ENCODE peak calls at places on chromosomes 12 and 14, in seven cellular contexts. M is HFF-Myc; T is CD8-positive, alpha-beta T cell; L is MCF 10A; Y is nephron progenitor cell; Z is RWPE2; B is GM13976. A is an unnamed sample.

GRCh38 chr12:6871052-6871957 is 1.8 kb downstream of the SPSB2 start:
- DNase-seq in Z (peak), Y (no peak), M (no peak), L (peak), B (peak), T (no peak), A (no peak)

GRCh38 chr12:88955541-88955940 is 375.3 kb upstream of the KITLG start:
- DNase-seq in Z (no peak), Y (no peak), L (no peak), M (no peak), B (no peak), T (no peak), A (no peak)

GRCh38 chr12:77031745-77032144 is 33.6 kb downstream of the E2F7 start:
- DNase-seq in M (no peak), L (peak), T (no peak), Z (no peak), Y (no peak), B (no peak), A (no peak)

GRCh38 chr12:2054091-2055018 is 1.6 kb downstream of the CACNA1C start:
- DNase-seq in B (no peak), L (no peak), T (no peak), Z (no peak), M (no peak), Y (peak), A (no peak)

GRCh38 chr12:89469361-89469760 is 55.2 kb downstream of the GALNT4 start:
- DNase-seq in T (no peak), Z (no peak), Y (no peak), M (no peak), L (peak), B (no peak), A (peak)

GRCh38 chr14:72402429-72402772 is 470.2 kb downstream of the RGS6 start:
- DNase-seq in Y (no peak), L (no peak), B (no peak), M (no peak), T (no peak), Z (no peak), A (no peak)

GRCh38 chr12:79688376-79689040 is 2.3 kb downstream of the PAWR start:
- DNase-seq in B (peak), Y (no peak), T (no peak), M (no peak), L (no peak), Z (no peak), A (peak)

GRCh38 chr12:124610021-124610606 is 42.7 kb upstream of the NCOR2 start:
- DNase-seq in Y (no peak), M (no peak), L (no peak), B (no peak), T (no peak), Z (no peak), A (no peak)

GRCh38 chr12:2673966-2674810 is 120.6 kb upstream of the FKBP4 start:
- DNase-seq in Y (no peak), M (no peak), L (no peak), B (no peak), Z (no peak), T (no peak), A (no peak)

GRCh38 chr14:101562659-101563351 is 1.5 kb downstream of the DIO3 start:
- DNase-seq in L (no peak), B (no peak), Z (no peak), Y (peak), M (no peak), T (no peak), A (no peak)

GRCh38 chr12:105825141-105825540 is 313.6 kb downstream of the NUAK1 start:
- DNase-seq in B (no peak), Z (no peak), T (no peak), L (no peak), Y (no peak), M (no peak), A (no peak)

GRCh38 chr12:3165311-3165931 is 88.2 kb downstream of the TSPAN9 start:
- DNase-seq in M (no peak), L (no peak), Y (no peak), T (no peak), B (no peak), Z (no peak), A (no peak)

GRCh38 chr14:102195446-102195845 is 55.7 kb downstream of the WDR20 start:
- DNase-seq in Z (no peak), T (no peak), M (no peak), L (no peak), B (no peak), Y (no peak), A (no peak)

GRCh38 chr12:6230321-6231110 is 30.3 kb downstream of the CD9 start:
- DNase-seq in M (no peak), L (peak), B (peak), Y (no peak), T (peak), Z (no peak), A (no peak)

GRCh38 chr12:42810006-42810405 is 220.5 kb upstream of the PRICKLE1 start:
- DNase-seq in T (no peak), Z (no peak), Y (no peak), M (no peak), B (no peak), L (no peak), A (no peak)

GRCh38 chr14:50363734-50364113 is 33.0 kb downstream of the CDKL1 start:
- DNase-seq in M (no peak), B (peak), Z (no peak), Y (no peak), L (no peak), T (peak), A (peak)

GRCh38 chr14:31968107-31968810 is 108.8 kb upstream of the ARHGAP5 start:
- DNase-seq in L (no peak), Y (no peak), Z (no peak), M (no peak), B (no peak), T (no peak), A (no peak)

GRCh38 chr14:91311284-91311662 is 66.8 kb upstream of the GPR68 start:
- DNase-seq in Z (no peak), M (no peak), B (no peak), L (no peak), T (peak), Y (no peak), A (no peak)

GRCh38 chr12:119642986-119643385 is 24.9 kb upstream of the PRKAB1 start:
- DNase-seq in B (no peak), T (no peak), Z (no peak), L (no peak), Y (peak), M (no peak), A (no peak)
- TF ChIP-seq CTCF in B (no peak), T (no peak), Z (no peak), L (peak), Y (peak), M (peak), A (peak)

DNA sequence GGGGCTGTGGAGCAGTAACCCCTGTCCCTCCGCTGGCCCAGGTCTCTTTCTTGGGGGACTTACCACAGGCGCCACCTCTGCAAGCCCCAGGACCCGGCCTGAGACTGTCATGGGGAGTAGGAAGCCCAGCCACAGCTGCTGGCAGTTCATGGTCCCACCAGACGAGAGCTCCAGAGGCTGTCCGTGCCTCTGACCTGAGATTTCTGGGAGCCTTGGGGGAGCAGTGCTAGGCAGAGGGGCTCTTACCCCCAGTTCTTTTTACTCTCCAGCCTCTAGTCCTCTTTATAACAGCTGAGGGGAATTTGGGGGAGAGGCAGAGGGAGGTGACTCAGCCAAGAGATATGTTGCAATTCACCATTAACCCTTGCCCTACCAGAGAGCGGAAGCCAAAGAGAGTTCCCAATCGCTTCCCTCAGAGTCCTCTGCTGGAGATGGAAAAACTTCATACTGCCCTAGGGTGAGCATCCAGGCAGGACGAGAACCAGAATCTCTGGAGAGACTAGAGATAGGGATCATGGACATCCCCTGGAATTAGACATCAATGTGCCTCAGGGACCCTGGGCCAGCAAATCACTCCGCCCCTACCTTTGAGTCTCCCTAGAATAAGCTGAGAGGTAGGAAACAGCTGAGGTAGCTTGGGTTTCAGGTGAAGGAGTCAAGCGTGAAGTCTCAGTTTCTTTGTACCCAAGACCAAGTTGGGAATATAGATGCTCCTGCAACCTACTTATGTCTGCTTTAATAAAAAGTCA is at the start of gene MMP19:
- DNase-seq in Z (no peak), M (peak), B (no peak), T (no peak), Y (no peak), L (peak), A (no peak)
- TF ChIP-seq CTCF in Z (no peak), M (no peak), B (no peak), T (no peak), Y (no peak), L (no peak), A (no peak)

GRCh38 chr14:43548368-43548767 is 958.7 kb downstream of the FSCB start:
- DNase-seq in L (no peak), Y (no peak), Z (no peak), B (no peak), T (no peak), M (no peak), A (no peak)
- TF ChIP-seq CTCF in L (no peak), Y (no peak), Z (no peak), B (no peak), T (no peak), M (no peak), A (no peak)

GRCh38 chr14:65354131-65354530 is 58.4 kb upstream of the FUT8 start:
- DNase-seq in B (no peak), M (no peak), L (no peak), T (no peak), Z (no peak), Y (no peak), A (no peak)

GRCh38 chr14:65351493-65352224 is 60.9 kb upstream of the FUT8 start:
- DNase-seq in Z (no peak), M (no peak), Y (no peak), T (no peak), B (peak), L (no peak), A (peak)

GRCh38 chr14:65356327-65356836 is 56.1 kb upstream of the FUT8 start:
- DNase-seq in Y (no peak), M (peak), Z (peak), B (no peak), T (no peak), L (peak), A (no peak)

GRCh38 chr14:65354715-65355114 is 57.8 kb upstream of the FUT8 start:
- DNase-seq in T (no peak), M (no peak), L (no peak), Z (no peak), B (no peak), Y (no peak), A (no peak)

GRCh38 chr14:65352964-65353530 is 59.5 kb upstream of the FUT8 start:
- DNase-seq in Y (no peak), Z (peak), B (no peak), T (no peak), M (no peak), L (peak), A (peak)
- TF ChIP-seq CTCF in Y (no peak), Z (peak), B (no peak), T (no peak), M (no peak), L (no peak), A (no peak)

GRCh38 chr12:131897875-131898274 is 3.5 kb downstream of the ULK1 start:
- DNase-seq in Y (no peak), B (no peak), L (no peak), Z (no peak), M (no peak), T (no peak), A (no peak)
- TF ChIP-seq CTCF in Y (no peak), B (no peak), L (no peak), Z (no peak), M (no peak), T (no peak), A (no peak)

GRCh38 chr12:120760349-120761245 is 35.0 kb downstream of the ACADS start:
- DNase-seq in L (no peak), Y (no peak), B (no peak), Z (no peak), T (no peak), M (no peak), A (no peak)

GRCh38 chr12:120757949-120758348 is 32.3 kb downstream of the ACADS start:
- DNase-seq in M (no peak), L (no peak), B (no peak), Y (no peak), T (no peak), Z (no peak), A (no peak)

GRCh38 chr12:120757226-120757742 is 31.7 kb downstream of the ACADS start:
- DNase-seq in Z (no peak), L (no peak), Y (no peak), M (no peak), T (no peak), B (no peak), A (no peak)

GRCh38 chr12:120759591-120760348 is 34.1 kb downstream of the ACADS start:
- DNase-seq in Z (no peak), M (no peak), B (no peak), L (no peak), Y (no peak), T (no peak), A (no peak)

DNA sequence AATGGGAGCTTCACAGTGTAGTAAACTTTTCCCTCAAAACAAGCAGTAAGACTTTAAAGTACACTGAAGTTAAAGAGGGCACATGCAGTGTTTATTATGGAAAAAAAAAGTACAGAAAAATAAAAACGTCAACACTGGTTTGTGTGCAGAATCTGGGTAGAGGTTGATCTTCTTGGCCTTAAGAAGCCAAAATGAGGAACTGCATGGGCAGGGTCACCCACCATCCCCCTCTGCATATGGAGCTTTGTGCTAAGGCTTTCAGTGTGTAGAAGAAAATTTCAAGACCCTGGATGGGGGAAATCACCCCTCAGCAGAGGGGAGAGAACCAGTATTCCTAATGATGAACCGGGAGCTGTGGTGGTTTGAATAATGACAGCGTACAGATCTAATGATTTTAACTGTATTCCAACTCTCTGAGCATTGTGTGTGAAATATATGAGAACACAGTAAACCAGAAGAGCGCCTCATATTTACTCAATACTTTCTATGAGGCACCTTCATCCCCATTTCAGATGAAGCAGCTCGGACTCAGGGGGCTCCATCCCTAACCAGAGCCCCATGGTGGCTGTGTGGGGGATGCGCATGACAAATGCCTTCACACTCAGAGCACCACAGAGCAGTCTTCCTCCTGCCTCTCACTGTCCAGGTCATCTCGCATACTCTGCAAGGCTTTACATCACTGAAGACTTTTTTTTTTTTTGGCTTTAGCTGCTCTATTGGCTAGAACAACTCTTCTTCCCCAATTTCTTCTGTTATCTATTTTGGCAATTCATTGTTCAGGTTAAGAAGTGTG is 33.4 kb downstream of the ACADS start:
- DNase-seq in L (no peak), T (no peak), Y (no peak), B (no peak), M (no peak), Z (no peak), A (no peak)
- TF ChIP-seq CTCF in L (no peak), T (no peak), Y (no peak), B (no peak), M (no peak), Z (no peak), A (no peak)

DNA sequence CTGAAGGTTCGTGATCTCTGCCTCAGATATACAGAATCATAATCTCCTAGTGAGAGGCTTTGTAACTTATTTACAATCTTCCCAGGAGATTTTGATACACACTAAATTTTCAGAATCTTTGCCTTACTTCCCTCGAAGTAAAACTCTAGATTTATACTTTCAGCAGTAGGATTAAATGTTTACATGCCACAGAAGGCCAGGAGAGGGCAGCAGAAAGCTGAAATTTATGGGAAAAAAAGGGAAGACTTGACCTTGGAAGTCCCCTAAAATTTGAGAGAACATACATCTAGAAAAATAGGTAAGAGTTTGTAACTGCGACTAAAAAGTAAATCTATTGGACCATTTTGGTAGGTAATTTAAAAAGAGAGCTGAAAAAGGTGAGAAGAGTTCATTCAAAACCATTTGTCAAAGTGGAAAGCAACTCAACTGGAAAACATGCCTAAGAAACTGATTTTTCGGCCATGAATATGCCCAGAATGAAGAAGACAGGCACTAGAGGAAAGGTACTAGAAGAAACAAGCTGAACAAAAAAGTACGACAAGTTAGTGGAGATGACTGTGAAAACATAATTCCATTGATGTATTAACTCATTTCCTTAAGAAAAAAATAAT is 242.0 kb upstream of the MDGA2 start:
- DNase-seq in Z (no peak), B (peak), M (no peak), T (no peak), L (peak), Y (peak), A (no peak)
- TF ChIP-seq CTCF in Z (peak), B (peak), M (no peak), T (no peak), L (peak), Y (peak), A (peak)

GRCh38 chr14:97417331-97417730 is 620.1 kb downstream of the VRK1 start:
- DNase-seq in L (no peak), M (no peak), T (no peak), B (no peak), Y (no peak), Z (no peak), A (no peak)
- TF ChIP-seq CTCF in L (no peak), M (no peak), T (no peak), B (no peak), Y (no peak), Z (no peak), A (no peak)

GRCh38 chr14:65749287-65749686 is 336.8 kb downstream of the FUT8 start:
- DNase-seq in Y (no peak), T (no peak), Z (no peak), M (no peak), L (no peak), B (no peak), A (no peak)

GRCh38 chr14:65753061-65753460 is 340.5 kb downstream of the FUT8 start:
- DNase-seq in B (no peak), T (no peak), Z (no peak), L (no peak), M (no peak), Y (no peak), A (no peak)

GRCh38 chr14:65750906-65751305 is 338.4 kb downstream of the FUT8 start:
- DNase-seq in B (no peak), Y (no peak), T (no peak), L (no peak), M (no peak), Z (no peak), A (no peak)

GRCh38 chr14:65748796-65749195 is 336.3 kb downstream of the FUT8 start:
- DNase-seq in Y (no peak), L (no peak), Z (no peak), T (no peak), M (no peak), B (no peak), A (no peak)

DNA sequence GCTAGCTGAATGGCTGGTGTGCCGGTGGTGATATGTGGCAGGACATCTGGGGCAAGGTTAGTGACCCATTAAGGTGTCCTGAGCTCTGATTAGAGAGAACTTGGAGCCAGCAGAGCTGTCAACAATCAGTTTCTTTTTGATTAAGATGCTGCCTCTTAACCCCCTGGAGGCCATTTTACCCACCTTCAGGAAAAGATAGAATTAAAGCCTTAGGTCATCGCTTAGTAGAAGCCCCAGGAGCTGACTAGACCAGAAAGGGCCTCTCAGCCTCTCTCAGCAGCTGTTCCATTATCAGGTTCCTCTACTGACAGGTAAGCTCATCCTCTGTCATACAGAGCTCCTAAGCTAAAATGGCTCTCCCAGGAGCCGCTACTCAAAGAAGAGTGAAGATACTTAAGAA is 339.0 kb downstream of the FUT8 start:
- DNase-seq in B (no peak), M (no peak), L (no peak), Z (no peak), Y (no peak), T (no peak), A (no peak)
- TF ChIP-seq CTCF in B (no peak), M (no peak), L (no peak), Z (no peak), Y (no peak), T (no peak), A (no peak)

GRCh38 chr14:25411933-25412757 is 362.2 kb upstream of the STXBP6 start:
- DNase-seq in L (no peak), Z (no peak), T (no peak), Y (peak), M (no peak), B (no peak), A (no peak)
- TF ChIP-seq CTCF in L (peak), Z (peak), T (no peak), Y (peak), M (no peak), B (no peak), A (peak)

A was measured in GM06990.